ENCODE peak calls at places on chromosomes 12 and 14, in five cellular contexts. V is upper lobe of left lung, Y is right lobe of liver, K is psoas muscle, A is cardiac muscle cell. D is an unnamed sample.

GRCh38 chr12:114690267-114691135 is 6.5 kb upstream of the TBX3 start:
- DNase-seq in A (no peak), K (no peak), Y (no peak), V (no peak), D (no peak)

GRCh38 chr14:73452341-73453191 is 5.8 kb downstream of the NUMB start:
- DNase-seq in Y (no peak), A (peak), K (no peak), V (no peak), D (peak)

GRCh38 chr12:104498211-104498801 is 41.6 kb downstream of the CHST11 start:
- DNase-seq in V (no peak), Y (no peak), A (no peak), K (no peak), D (no peak)

GRCh38 chr14:105139212-105139825 is 29.3 kb downstream of the JAG2 start:
- DNase-seq in K (no peak), Y (peak), V (no peak), A (no peak), D (no peak)

GRCh38 chr12:96421014-96421413 is 20.8 kb upstream of the CDK17 start:
- DNase-seq in V (no peak), K (no peak), Y (no peak), A (no peak), D (no peak)

GRCh38 chr12:53589423-53589822 is 36.8 kb downstream of the ATF7 start:
- DNase-seq in K (no peak), A (no peak), V (no peak), Y (no peak), D (no peak)

GRCh38 chr14:54901380-54902142 is 1.1 kb downstream of the GCH1 start:
- DNase-seq in V (peak), Y (peak), K (no peak), A (no peak), D (no peak)

GRCh38 chr12:123807670-123808069 is 45.6 kb downstream of the DNAH10 start:
- DNase-seq in A (peak), K (no peak), V (no peak), Y (no peak), D (no peak)

GRCh38 chr12:79590751-79591150 is 100.0 kb downstream of the PAWR start:
- DNase-seq in Y (no peak), V (no peak), K (no peak), A (no peak), D (no peak)

GRCh38 chr12:60845696-60846095 is 1249.9 kb downstream of the SLC16A7 start:
- DNase-seq in K (no peak), V (no peak), A (no peak), Y (no peak), D (no peak)

GRCh38 chr12:65630555-65630954 is 193.7 kb upstream of the HMGA2 start:
- DNase-seq in K (no peak), V (no peak), Y (no peak), A (no peak), D (no peak)

DNA sequence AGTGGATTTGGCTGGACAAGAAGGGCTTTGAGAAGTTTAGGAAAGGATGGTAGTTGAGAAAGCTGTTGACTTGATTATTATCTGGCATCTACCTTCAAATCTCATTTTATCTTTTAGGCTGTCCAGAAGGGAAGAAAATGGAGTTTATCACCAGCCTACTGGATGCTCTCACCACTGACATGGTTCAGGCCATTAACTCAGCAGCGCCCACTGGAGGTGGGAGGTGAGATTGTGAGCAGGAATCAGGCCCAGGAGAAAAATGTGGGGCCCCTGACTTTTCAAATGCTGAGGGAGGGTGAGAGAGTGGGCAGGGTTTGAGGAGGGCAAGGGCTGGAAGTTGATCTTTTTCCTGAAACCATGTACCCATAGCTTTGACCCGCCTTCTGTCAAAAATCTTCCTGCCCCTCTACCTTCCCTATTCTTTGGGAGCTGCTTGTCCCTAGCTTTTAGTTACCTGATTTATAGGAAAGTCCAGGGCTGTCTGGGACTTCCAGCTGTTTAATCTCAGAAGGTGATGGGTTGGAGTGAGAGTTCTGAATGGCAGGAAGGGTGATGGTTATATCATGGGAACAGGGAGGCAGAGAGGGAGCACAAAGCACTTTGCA is 134.2 kb downstream of the SMOC1 start:
- DNase-seq in Y (no peak), K (no peak), V (no peak), A (peak), D (no peak)
- TF ChIP-seq CTCF in Y (peak), K (peak), V (peak), A (peak), D (peak)

DNA sequence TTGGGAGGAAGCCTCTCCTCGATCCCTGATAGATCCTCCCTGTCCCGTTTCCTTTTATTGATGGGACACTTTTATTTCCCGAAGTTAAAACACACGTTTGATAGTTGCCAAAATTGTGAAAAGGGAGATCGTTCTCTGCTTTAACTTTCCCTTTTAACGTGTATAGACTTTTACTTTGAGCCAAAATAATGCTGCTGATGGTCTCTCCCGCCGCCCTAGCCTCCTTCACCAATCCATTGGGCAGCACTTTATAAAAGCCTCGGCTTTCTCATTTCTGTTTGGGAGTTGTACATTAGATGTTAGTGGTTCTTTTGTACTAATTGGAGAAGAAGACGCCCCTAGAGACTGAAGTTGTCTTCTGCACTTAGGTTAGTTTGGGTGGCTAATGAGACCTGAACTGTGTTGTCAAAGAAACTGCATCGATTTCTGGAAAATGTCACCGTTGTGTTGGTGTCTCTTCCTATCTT is 1.4 kb downstream of the TMTC2 start:
- DNase-seq in V (no peak), K (no peak), Y (no peak), A (peak), D (peak)
- TF ChIP-seq CTCF in V (no peak), K (no peak), Y (no peak), A (peak), D (peak)

GRCh38 chr12:64116969-64117368 is 105.1 kb downstream of the KICS2 start:
- DNase-seq in A (no peak), Y (no peak), V (no peak), K (no peak), D (no peak)

GRCh38 chr12:64124511-64125197 is 97.4 kb downstream of the KICS2 start:
- DNase-seq in K (no peak), V (no peak), A (peak), Y (no peak), D (no peak)

GRCh38 chr12:64125913-64126312 is 96.2 kb downstream of the KICS2 start:
- DNase-seq in K (no peak), Y (no peak), A (peak), V (no peak), D (no peak)

GRCh38 chr12:64123448-64123847 is 98.6 kb downstream of the KICS2 start:
- DNase-seq in A (no peak), Y (no peak), K (no peak), V (no peak), D (no peak)

GRCh38 chr12:64120568-64120967 is 101.5 kb downstream of the KICS2 start:
- DNase-seq in V (no peak), K (no peak), Y (no peak), A (no peak), D (peak)
- TF ChIP-seq CTCF in V (no peak), K (no peak), Y (no peak), A (no peak), D (no peak)

DNA sequence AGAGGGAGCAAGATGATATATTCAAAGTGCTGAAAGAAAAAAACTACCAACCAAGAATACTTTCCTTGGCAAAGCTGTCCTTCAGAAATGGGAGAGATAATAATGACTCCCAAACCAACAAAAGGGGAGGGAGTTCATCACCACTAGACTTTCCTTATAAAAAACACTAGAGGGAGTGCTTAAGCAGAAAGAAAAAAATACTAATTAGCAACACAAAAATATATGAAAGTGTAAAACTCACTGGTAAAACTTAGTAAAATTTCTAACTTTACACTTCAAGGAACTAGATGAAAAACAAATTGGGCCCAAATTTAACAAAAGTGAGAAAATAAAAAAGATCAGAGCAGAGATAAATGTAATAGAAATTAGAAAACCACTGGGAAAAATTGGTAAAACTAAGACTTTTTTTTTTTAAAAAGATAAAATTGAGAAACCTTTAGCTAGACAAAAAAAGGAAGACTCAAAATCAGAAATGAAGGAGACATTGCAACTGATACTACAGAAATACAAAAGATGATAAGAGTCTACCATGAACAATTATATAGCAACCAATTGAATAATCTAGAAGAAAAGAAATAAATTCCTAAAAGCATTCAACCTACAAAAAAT is 60.4 kb upstream of the FAR2 start:
- DNase-seq in V (no peak), Y (no peak), K (no peak), A (peak), D (no peak)
- TF ChIP-seq CTCF in V (peak), Y (peak), K (no peak), A (peak), D (peak)

DNA sequence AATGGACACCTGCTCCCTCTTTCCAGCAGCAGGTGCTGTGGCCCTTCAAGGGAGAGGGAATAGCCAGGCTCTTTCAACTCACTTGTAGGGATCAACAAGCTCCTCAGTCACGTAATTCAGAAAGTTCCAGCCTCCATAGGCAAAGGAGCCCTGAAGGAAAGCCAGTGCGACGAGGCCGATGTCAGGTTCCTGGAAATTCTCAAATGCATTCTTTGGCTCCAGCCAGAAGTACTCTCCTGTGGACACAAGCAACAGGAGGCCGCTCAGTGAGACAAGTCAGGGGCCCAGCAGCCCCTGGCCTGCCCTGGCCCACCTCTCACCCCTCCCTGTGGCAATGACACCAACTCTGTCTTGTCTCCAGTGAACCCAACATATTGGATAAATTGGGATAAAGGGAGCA is 21.3 kb upstream of the CEBPE start:
- DNase-seq in A (no peak), Y (no peak), K (no peak), V (no peak), D (no peak)
- TF ChIP-seq CTCF in A (no peak), Y (no peak), K (no peak), V (no peak), D (no peak)

GRCh38 chr12:24948452-24948815 is 467 bp downstream of the BCAT1 start:
- DNase-seq in Y (no peak), K (no peak), A (peak), V (no peak), D (no peak)

GRCh38 chr12:24947541-24948451 is 1.1 kb downstream of the BCAT1 start:
- DNase-seq in V (no peak), A (peak), Y (no peak), K (no peak), D (no peak)

GRCh38 chr12:24950231-24950834 is 1.4 kb upstream of the BCAT1 start:
- DNase-seq in K (no peak), Y (no peak), V (no peak), A (no peak), D (no peak)

GRCh38 chr12:24945822-24946221 is 3.1 kb downstream of the BCAT1 start:
- DNase-seq in A (no peak), K (no peak), Y (no peak), V (no peak), D (no peak)

DNA sequence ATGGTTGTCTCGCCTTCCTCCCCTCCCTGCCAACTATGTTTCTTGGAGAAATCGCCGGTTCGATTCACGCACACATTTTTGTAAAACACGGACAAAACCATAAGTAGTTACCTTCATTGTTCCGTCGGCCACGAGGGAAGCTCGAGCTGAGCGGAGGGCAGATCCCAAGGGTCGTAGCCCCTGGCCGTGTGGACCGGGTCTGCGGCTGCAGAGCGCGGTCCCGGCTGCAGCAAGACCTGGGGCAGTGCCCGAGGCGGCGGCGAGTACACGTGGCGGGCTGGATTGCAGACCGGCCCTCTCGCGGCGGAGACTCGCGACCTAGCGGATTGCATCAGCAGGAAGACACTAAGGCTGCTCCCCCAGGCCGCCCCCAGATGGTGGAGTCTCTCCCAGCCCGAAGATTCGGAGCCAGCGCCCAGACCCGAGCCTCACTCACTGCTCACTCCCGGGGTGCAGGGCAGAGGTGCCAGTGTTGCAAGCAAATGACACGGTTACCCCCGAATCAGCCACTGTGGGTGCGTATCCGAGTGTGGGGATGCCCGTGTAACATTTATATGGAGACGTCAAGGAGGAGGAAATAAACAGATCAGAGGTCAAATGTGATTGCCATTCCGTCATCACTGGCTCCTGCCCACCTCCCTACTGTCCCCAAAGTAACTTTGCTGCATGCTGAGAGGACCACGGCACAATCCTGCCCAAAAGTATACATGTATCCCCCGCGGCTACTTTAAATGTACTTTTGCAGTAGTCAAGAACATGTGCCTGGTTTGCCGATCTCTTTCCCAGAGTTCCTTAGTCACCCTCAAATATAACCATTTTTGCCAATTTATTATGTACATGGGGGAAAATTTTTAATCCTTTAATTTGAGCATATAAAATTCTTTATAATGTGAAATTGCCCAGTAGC is at the start of gene BCAT1:
- DNase-seq in V (peak), A (peak), K (peak), Y (peak), D (peak)
- TF ChIP-seq CTCF in V (no peak), A (peak), K (no peak), Y (no peak), D (peak)

GRCh38 chr12:57546438-57547365 is at the start of gene DCTN2:
- DNase-seq in V (peak), Y (peak), K (peak), A (peak), D (peak)
- TF ChIP-seq CTCF in V (no peak), Y (no peak), K (no peak), A (peak), D (peak)

DNA sequence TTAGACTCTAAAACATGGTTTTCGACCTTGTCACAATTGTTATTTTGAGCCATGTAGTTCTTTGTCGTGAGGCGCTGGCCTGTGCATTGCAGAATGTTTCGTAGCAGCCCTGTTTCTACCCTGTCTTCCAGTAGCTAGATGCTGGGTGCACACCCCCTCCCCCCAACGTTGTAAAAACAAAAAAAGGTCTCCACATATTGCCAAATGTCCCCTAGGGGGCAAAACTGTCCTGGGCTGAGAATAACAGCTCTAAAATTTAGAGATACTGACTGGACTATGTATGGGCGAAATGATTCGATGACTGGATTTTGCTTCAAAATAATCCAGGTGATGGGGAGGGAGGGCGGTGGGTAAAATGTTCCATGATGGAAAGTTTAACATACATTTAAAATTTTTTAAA is 126.1 kb upstream of the FUT8 start:
- DNase-seq in V (no peak), Y (no peak), A (peak), K (no peak), D (no peak)
- TF ChIP-seq CTCF in V (no peak), Y (no peak), A (peak), K (no peak), D (peak)

GRCh38 chr14:90301580-90302181 is 30.1 kb downstream of the NRDE2 start:
- DNase-seq in Y (peak), A (peak), K (no peak), V (no peak), D (peak)
- TF ChIP-seq CTCF in Y (peak), A (peak), K (peak), V (peak), D (peak)

D was measured in HFFc6.